ENCODE peak calls at places on chromosomes 3 and 15, in six cellular contexts. One of them, this sample, is unnamed.

GRCh38 chr3:46233194-46233593 is 9.1 kb upstream of the CCR3 start:
- DNase-seq in CD4-positive, alpha-beta T cell: no peak
- DNase-seq in H7: no peak
- DNase-seq in anterior cingulate cortex: no peak
- DNase-seq in non-pigmented ciliary epithelial cell: no peak
- DNase-seq in stomach: no peak
- DNase-seq in this sample: no peak

GRCh38 chr3:51384730-51385473 is at the start of gene MANF:
- DNase-seq in H7: peak; percentile 100
- DNase-seq in non-pigmented ciliary epithelial cell: peak; percentile 91
- DNase-seq in CD4-positive, alpha-beta T cell: peak; percentile 95
- DNase-seq in stomach: peak; percentile 98
- DNase-seq in anterior cingulate cortex: peak; percentile 98
- DNase-seq in this sample: peak; percentile 97

GRCh38 chr15:62619105-62619504 is 423.4 kb upstream of the TPM1 start:
- DNase-seq in anterior cingulate cortex: no peak
- DNase-seq in non-pigmented ciliary epithelial cell: no peak
- DNase-seq in H7: no peak
- DNase-seq in CD4-positive, alpha-beta T cell: no peak
- DNase-seq in stomach: no peak
- DNase-seq in this sample: peak; percentile 38

GRCh38 chr3:11510001-11510760 is 133.5 kb downstream of the VGLL4 start:
- DNase-seq in non-pigmented ciliary epithelial cell: no peak
- DNase-seq in stomach: no peak
- DNase-seq in H7: peak; percentile 36
- DNase-seq in anterior cingulate cortex: no peak
- DNase-seq in CD4-positive, alpha-beta T cell: no peak
- DNase-seq in this sample: no peak

GRCh38 chr3:53191836-53192480 is 30.9 kb downstream of the PRKCD start:
- DNase-seq in stomach: no peak
- DNase-seq in anterior cingulate cortex: no peak
- DNase-seq in non-pigmented ciliary epithelial cell: no peak
- DNase-seq in CD4-positive, alpha-beta T cell: no peak
- DNase-seq in H7: peak; percentile 51
- DNase-seq in this sample: no peak

GRCh38 chr3:115713247-115713646 is 89.9 kb downstream of the GAP43 start:
- DNase-seq in H7: no peak
- DNase-seq in CD4-positive, alpha-beta T cell: no peak
- DNase-seq in anterior cingulate cortex: peak; percentile 17
- DNase-seq in non-pigmented ciliary epithelial cell: no peak
- DNase-seq in stomach: peak; percentile 85
- DNase-seq in this sample: peak; percentile 34

GRCh38 chr3:126538316-126538715 is 14.4 kb downstream of the CHST13 start:
- DNase-seq in stomach: no peak
- DNase-seq in H7: no peak
- DNase-seq in CD4-positive, alpha-beta T cell: no peak
- DNase-seq in anterior cingulate cortex: no peak
- DNase-seq in non-pigmented ciliary epithelial cell: no peak
- DNase-seq in this sample: peak; percentile 23

GRCh38 chr3:42180901-42181300 is 85.1 kb downstream of the CCK start:
- DNase-seq in stomach: no peak
- DNase-seq in anterior cingulate cortex: no peak
- DNase-seq in non-pigmented ciliary epithelial cell: no peak
- DNase-seq in CD4-positive, alpha-beta T cell: no peak
- DNase-seq in H7: no peak
- DNase-seq in this sample: no peak

GRCh38 chr15:85131915-85132314 is 150.3 kb downstream of the PDE8A start:
- DNase-seq in H7: no peak
- DNase-seq in non-pigmented ciliary epithelial cell: no peak
- DNase-seq in CD4-positive, alpha-beta T cell: no peak
- DNase-seq in stomach: no peak
- DNase-seq in anterior cingulate cortex: no peak
- DNase-seq in this sample: no peak

GRCh38 chr3:150545419-150546225 is 674 bp downstream of the SERP1 start:
- DNase-seq in anterior cingulate cortex: no peak
- DNase-seq in non-pigmented ciliary epithelial cell: no peak
- DNase-seq in stomach: peak; percentile 50
- DNase-seq in CD4-positive, alpha-beta T cell: peak; percentile 39
- DNase-seq in H7: peak; percentile 55
- DNase-seq in this sample: peak; percentile 57

GRCh38 chr15:98257290-98257689 is 296.8 kb downstream of the ARRDC4 start:
- DNase-seq in anterior cingulate cortex: no peak
- DNase-seq in H7: no peak
- DNase-seq in non-pigmented ciliary epithelial cell: no peak
- DNase-seq in CD4-positive, alpha-beta T cell: no peak
- DNase-seq in stomach: no peak
- DNase-seq in this sample: no peak

GRCh38 chr3:96266395-96267187 is 547.8 kb upstream of the EPHA6 start:
- DNase-seq in anterior cingulate cortex: no peak
- DNase-seq in H7: no peak
- DNase-seq in CD4-positive, alpha-beta T cell: no peak
- DNase-seq in stomach: no peak
- DNase-seq in non-pigmented ciliary epithelial cell: peak; percentile 66
- DNase-seq in this sample: no peak

GRCh38 chr3:61562810-61563613 is 1.6 kb downstream of the PTPRG start:
- DNase-seq in H7: peak; percentile 73
- DNase-seq in CD4-positive, alpha-beta T cell: no peak
- DNase-seq in anterior cingulate cortex: peak; percentile 7
- DNase-seq in stomach: no peak
- DNase-seq in non-pigmented ciliary epithelial cell: no peak
- DNase-seq in this sample: peak; percentile 57

GRCh38 chr3:190863119-190863465 is 598 bp upstream of the GMNC start:
- DNase-seq in CD4-positive, alpha-beta T cell: no peak
- DNase-seq in non-pigmented ciliary epithelial cell: no peak
- DNase-seq in H7: no peak
- DNase-seq in anterior cingulate cortex: no peak
- DNase-seq in stomach: no peak
- DNase-seq in this sample: no peak